ENCODE peak calls at places on chromosomes 13 and 19, in five cellular contexts. K is PC-3, B is fibroblast of mammary gland, J is upper lobe of left lung, C is cardiac fibroblast. E is an unnamed sample.

GRCh38 chr19:30224689-30225606 is 147.2 kb upstream of the ZNF536 start:
- DNase-seq in C (no peak), B (no peak), J (no peak), K (no peak), E (no peak)

GRCh38 chr19:46886546-46887239 is 25.9 kb downstream of the ARHGAP35 start:
- DNase-seq in K (peak; percentile 40), B (peak; percentile 55), J (no peak), C (no peak), E (no peak)

GRCh38 chr13:20193142-20193923 is 595 bp upstream of the GJB2 start:
- DNase-seq in B (no peak), K (peak; percentile 41), C (no peak), J (no peak), E (no peak)

GRCh38 chr19:5880604-5881078 is 10.3 kb upstream of the FUT5 start:
- DNase-seq in B (peak; percentile 57), K (no peak), J (peak; percentile 46), C (peak; percentile 52), E (no peak)

GRCh38 chr19:5036733-5037681 is 68.1 kb downstream of the KDM4B start:
- DNase-seq in C (peak; percentile 51), J (no peak), B (no peak), K (no peak), E (no peak)

GRCh38 chr13:40180776-40181175 is 485.7 kb downstream of the FOXO1 start:
- DNase-seq in B (no peak), J (no peak), C (no peak), K (no peak), E (no peak)

GRCh38 chr13:53121879-53122278 is 93.3 kb downstream of the OLFM4 start:
- DNase-seq in K (no peak), J (no peak), B (no peak), C (no peak), E (no peak)

GRCh38 chr19:952680-953500 is 27.1 kb downstream of the ARID3A start:
- DNase-seq in C (no peak), J (peak; percentile 28), K (peak; percentile 58), B (no peak), E (peak; percentile 59)

GRCh38 chr19:7953576-7953975 is 10.1 kb upstream of the TIMM44 start:
- DNase-seq in J (no peak), K (no peak), C (no peak), B (no peak), E (no peak)

GRCh38 chr13:25097426-25097825 is 1.5 kb downstream of the PABPC3 start:
- DNase-seq in B (no peak), J (no peak), K (no peak), C (no peak), E (no peak)

GRCh38 chr13:95245072-95245471 is 56.2 kb downstream of the ABCC4 start:
- DNase-seq in K (no peak), B (no peak), J (no peak), C (no peak), E (no peak)

GRCh38 chr19:46659151-46660007 is 1.6 kb downstream of the DACT3 start:
- DNase-seq in C (no peak), J (no peak), B (no peak), K (no peak), E (no peak)

GRCh38 chr13:29805994-29806748 is 44.2 kb downstream of the UBL3 start:
- DNase-seq in K (no peak), B (no peak), J (no peak), C (no peak), E (no peak)

GRCh38 chr13:66492479-66492878 is 737.7 kb downstream of the PCDH9 start:
- DNase-seq in C (no peak), B (no peak), J (no peak), K (peak; percentile 17), E (no peak)

GRCh38 chr19:7681336-7682174 is 922 bp downstream of the TRAPPC5 start:
- DNase-seq in B (peak; percentile 76), K (peak; percentile 75), J (peak; percentile 92), C (peak; percentile 81), E (peak; percentile 48)

GRCh38 chr19:41958367-41959055 is 610 bp downstream of the RABAC1 start:
- DNase-seq in B (peak; percentile 49), J (peak; percentile 96), K (peak; percentile 60), C (peak; percentile 74), E (peak; percentile 71)

GRCh38 chr13:98098511-98098910 is 44.4 kb upstream of the FARP1 start:
- DNase-seq in J (no peak), K (no peak), C (no peak), B (peak; percentile 52), E (no peak)

GRCh38 chr13:100490692-100491091 is 97.9 kb downstream of the GGACT start:
- DNase-seq in J (peak; percentile 54), C (no peak), B (no peak), K (no peak), E (no peak)

GRCh38 chr19:16031872-16032200 is 44.5 kb upstream of the TPM4 start:
- DNase-seq in K (no peak), C (no peak), J (peak; percentile 17), B (no peak), E (no peak)

GRCh38 chr13:61654501-61654900 is 238.9 kb upstream of the PCDH20 start:
- DNase-seq in C (no peak), K (no peak), B (no peak), J (no peak), E (no peak)

GRCh38 chr19:14439014-14439413 is 5.9 kb downstream of the PKN1 start:
- DNase-seq in C (no peak), J (peak; percentile 26), B (no peak), K (no peak), E (no peak)

GRCh38 chr13:45490068-45490467 is 25.3 kb downstream of the COG3 start:
- DNase-seq in K (peak; percentile 2), B (no peak), J (no peak), C (no peak), E (no peak)
- TF ChIP-seq CTCF in K (peak; percentile 47), B (no peak), J (no peak), C (no peak), E (peak; percentile 46)

GRCh38 chr13:106873810-106874209 is 305.9 kb upstream of the ARGLU1 start:
- DNase-seq in J (no peak), B (no peak), C (no peak), K (no peak), E (no peak)
- TF ChIP-seq CTCF in J (no peak), B (no peak), C (no peak), K (no peak), E (no peak)

GRCh38 chr13:112212533-112212932 is 145.6 kb downstream of the SOX1 start:
- DNase-seq in J (no peak), K (no peak), C (no peak), B (no peak), E (no peak)
- TF ChIP-seq CTCF in J (no peak), K (no peak), C (no peak), B (no peak), E (no peak)

DNA sequence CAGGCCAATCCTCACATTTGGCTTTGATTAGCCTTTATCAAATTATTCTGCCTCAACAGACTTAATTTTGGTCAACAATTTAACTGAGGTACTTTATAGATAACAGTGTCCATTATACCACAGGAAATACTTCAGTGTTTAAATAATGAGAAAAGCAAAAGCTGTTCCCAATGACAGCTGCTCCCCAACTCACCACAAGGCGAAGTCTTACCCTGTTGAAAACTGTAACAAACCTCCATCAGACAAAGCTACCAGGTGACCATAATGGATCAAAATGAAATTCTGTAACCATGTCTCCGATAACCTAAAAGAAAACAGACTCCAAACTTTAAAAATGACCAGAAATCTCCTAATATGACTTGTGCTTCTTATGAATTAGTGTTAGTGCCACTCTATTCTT is 50.3 kb downstream of the ZNF44 start:
- DNase-seq in B (no peak), C (no peak), K (no peak), J (no peak), E (no peak)
- TF ChIP-seq CTCF in B (no peak), C (no peak), K (peak; percentile 21), J (no peak), E (no peak)

GRCh38 chr19:37551123-37551993 is 43.2 kb downstream of the ZNF571 start:
- DNase-seq in C (peak; percentile 76), J (no peak), B (peak; percentile 72), K (no peak), E (no peak)
- TF ChIP-seq CTCF in C (peak; percentile 65), J (no peak), B (peak; percentile 61), K (no peak), E (no peak)

GRCh38 chr19:10332158-10332964 is 968 bp downstream of the RAVER1 start:
- DNase-seq in C (no peak), B (no peak), J (no peak), K (no peak), E (no peak)
- TF ChIP-seq CTCF in C (no peak), B (no peak), J (no peak), K (no peak), E (no peak)

E was measured in progenitor cell of endocrine pancreas.